ENCODE peak calls at places on chromosomes 5 and 9, in eight cellular contexts. S, D, V, X, U, M, H and T are unnamed samples.

GRCh38 chr5:135857630-135858311 is 23.3 kb downstream of the SLC25A48 start:
- DNase-seq in X (no peak), M (no peak), V (no peak), D (no peak), H (no peak), S (no peak), U (no peak), T (no peak)

GRCh38 chr5:154683101-154683757 is 71.9 kb upstream of the LARP1 start:
- DNase-seq in S (no peak), H (no peak), V (no peak), D (no peak), X (no peak), M (no peak), U (no peak), T (no peak)

GRCh38 chr5:36675244-36675643 is 68.8 kb downstream of the SLC1A3 start:
- DNase-seq in M (no peak), H (no peak), S (no peak), U (no peak), V (no peak), D (no peak), X (no peak), T (no peak)

GRCh38 chr5:147935032-147935431 is 28.7 kb upstream of the C5orf46 start:
- DNase-seq in H (no peak), M (no peak), U (peak), X (no peak), S (peak), D (peak), V (no peak), T (no peak)

GRCh38 chr9:98599566-98599965 is 109.2 kb downstream of the GABBR2 start:
- DNase-seq in X (no peak), V (peak), D (no peak), H (no peak), S (no peak), M (no peak), U (no peak), T (no peak)

GRCh38 chr5:77985247-77985646 is 209.1 kb upstream of the TBCA start:
- DNase-seq in U (no peak), V (no peak), M (no peak), S (no peak), H (no peak), D (no peak), X (no peak), T (no peak)

GRCh38 chr9:35935755-35936509 is 22.0 kb downstream of the OR2S2 start:
- DNase-seq in D (no peak), V (no peak), H (no peak), S (no peak), M (no peak), X (no peak), U (peak), T (peak)

GRCh38 chr5:78903936-78904335 is 81.2 kb downstream of the ARSB start:
- DNase-seq in U (no peak), D (peak), M (no peak), H (no peak), X (no peak), V (no peak), S (no peak), T (peak)

GRCh38 chr5:59039296-59040006 is 456.6 kb downstream of the RAB3C start:
- DNase-seq in D (peak), U (peak), V (peak), H (peak), S (peak), X (peak), M (peak), T (peak)

GRCh38 chr9:83060557-83060956 is 2.4 kb downstream of the RASEF start:
- DNase-seq in S (peak), X (no peak), V (no peak), U (no peak), M (no peak), H (no peak), D (no peak), T (no peak)

GRCh38 chr9:76699966-76700365 is 64.3 kb upstream of the PCA3 start:
- DNase-seq in D (peak), S (no peak), U (no peak), M (no peak), X (no peak), H (no peak), V (no peak), T (peak)

GRCh38 chr9:3732077-3733038 is 206.6 kb upstream of the RFX3 start:
- DNase-seq in S (peak), V (no peak), M (no peak), D (peak), H (no peak), U (peak), X (no peak), T (peak)

GRCh38 chr9:3736186-3736585 is 210.4 kb upstream of the RFX3 start:
- DNase-seq in M (no peak), D (no peak), X (no peak), V (no peak), S (no peak), H (no peak), U (no peak), T (no peak)

GRCh38 chr9:3735251-3735650 is 209.4 kb upstream of the RFX3 start:
- DNase-seq in V (no peak), U (no peak), M (no peak), X (no peak), S (no peak), H (no peak), D (no peak), T (no peak)

GRCh38 chr9:3733039-3733408 is 207.2 kb upstream of the RFX3 start:
- DNase-seq in V (no peak), D (no peak), S (no peak), X (no peak), M (no peak), H (no peak), U (no peak), T (no peak)

DNA sequence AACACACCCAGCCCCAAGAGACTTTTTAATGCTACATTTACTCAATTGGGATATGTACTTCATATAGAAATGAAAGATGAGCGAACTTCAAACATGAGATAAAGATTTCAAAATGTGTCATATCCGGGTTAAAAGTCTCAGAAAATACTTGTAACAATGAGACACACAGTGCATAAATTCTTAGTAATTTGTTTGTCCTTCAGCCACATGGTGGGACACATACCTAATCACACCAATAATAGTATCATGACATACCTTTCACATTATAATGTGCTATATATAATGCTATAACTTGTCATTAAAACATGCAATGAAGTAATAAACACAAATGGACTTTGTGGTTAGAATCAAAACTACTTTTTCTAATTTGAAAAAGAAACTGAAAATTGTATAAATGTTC is 204.7 kb upstream of the RFX3 start:
- DNase-seq in H (no peak), M (no peak), U (no peak), D (no peak), S (no peak), V (no peak), X (no peak), T (no peak)
- TF ChIP-seq CTCF in H (no peak), M (no peak), U (no peak), D (no peak), S (no peak), V (no peak), X (no peak), T (no peak)

GRCh38 chr9:16602494-16602893 is 268.0 kb downstream of the BNC2 start:
- DNase-seq in U (no peak), V (no peak), X (no peak), M (no peak), H (no peak), D (no peak), S (no peak), T (no peak)

GRCh38 chr9:16598316-16598715 is 272.2 kb downstream of the BNC2 start:
- DNase-seq in U (no peak), X (no peak), H (no peak), M (no peak), S (no peak), V (no peak), D (no peak), T (no peak)

GRCh38 chr9:16601991-16602390 is 268.5 kb downstream of the BNC2 start:
- DNase-seq in H (no peak), D (no peak), X (no peak), S (no peak), M (no peak), U (no peak), V (no peak), T (no peak)
- TF ChIP-seq CTCF in H (no peak), D (no peak), X (no peak), S (peak), M (no peak), U (no peak), V (no peak), T (peak)

GRCh38 chr5:41637869-41638268 is 127.5 kb upstream of the PLCXD3 start:
- DNase-seq in H (no peak), V (no peak), M (no peak), X (no peak), S (no peak), U (no peak), D (no peak), T (no peak)
- TF ChIP-seq CTCF in H (no peak), V (no peak), M (no peak), X (no peak), S (peak), U (no peak), D (no peak), T (peak)

GRCh38 chr5:5933651-5934050 is 444.7 kb downstream of the MED10 start:
- DNase-seq in U (no peak), V (no peak), M (no peak), H (no peak), D (no peak), X (no peak), S (no peak), T (no peak)
- TF ChIP-seq CTCF in U (no peak), V (no peak), M (no peak), H (no peak), D (no peak), X (no peak), S (no peak), T (no peak)

GRCh38 chr9:129100383-129101169 is 10.0 kb downstream of the CRAT start:
- DNase-seq in S (peak), V (no peak), U (no peak), M (no peak), X (no peak), H (no peak), D (no peak), T (no peak)
- TF ChIP-seq CTCF in S (no peak), V (no peak), U (no peak), M (no peak), X (no peak), H (no peak), D (no peak), T (no peak)